ENCODE peak calls at places on chromosomes 2 and 18, in eight cellular contexts. N is T follicular helper cell; A is PC-9; U is NCI-H1436; D is RPMI8226; I is H9; X is choroid plexus epithelial cell; H is stimulated activated CD8-positive, alpha-beta memory T cell treated with anti-CD3 and anti-CD28 coated beads, Interleukin-12 subunit alpha, Interleukin-12 subunit beta, amount 100 ng/mL, for 4 hours. Q is an unnamed sample.

GRCh38 chr2:37390777-37391176 is 46.3 kb downstream of the QPCT start:
- DNase-seq in N (no peak), A (peak), U (no peak), D (no peak), I (no peak), X (no peak), H (no peak), Q (no peak)

GRCh38 chr2:5250482-5250881 is 441.7 kb upstream of the SOX11 start:
- DNase-seq in N (no peak), A (no peak), U (no peak), D (no peak), I (peak), X (peak), H (no peak), Q (no peak)

GRCh38 chr2:21372654-21373053 is 248.9 kb downstream of the TDRD15 start:
- DNase-seq in N (no peak), A (no peak), U (no peak), D (peak), I (peak), X (peak), H (no peak), Q (no peak)

GRCh38 chr2:38293152-38293865 is 83.8 kb downstream of the ATL2 start:
- DNase-seq in N (no peak), A (no peak), U (no peak), D (no peak), I (no peak), X (no peak), H (no peak), Q (no peak)

GRCh38 chr18:9952633-9953416 is 39.0 kb downstream of the VAPA start:
- DNase-seq in N (no peak), A (peak), U (no peak), D (no peak), I (no peak), X (peak), H (no peak), Q (no peak)

GRCh38 chr2:211816739-211817138 is 721.9 kb downstream of the ERBB4 start:
- DNase-seq in N (no peak), A (no peak), U (peak), D (no peak), I (no peak), X (no peak), H (no peak), Q (no peak)

GRCh38 chr2:135055182-135055786 is 3.2 kb downstream of the RAB3GAP1 start:
- DNase-seq in N (no peak), A (no peak), U (no peak), D (no peak), I (no peak), X (peak), H (no peak), Q (no peak)

GRCh38 chr2:28507806-28508764 is 12.2 kb downstream of the PLB1 start:
- DNase-seq in N (no peak), A (peak), U (no peak), D (peak), I (no peak), X (peak), H (peak), Q (no peak)

GRCh38 chr2:136185991-136186771 is 68.2 kb upstream of the CXCR4 start:
- DNase-seq in N (no peak), A (no peak), U (no peak), D (no peak), I (no peak), X (no peak), H (no peak), Q (no peak)

GRCh38 chr2:47008381-47009280 is 93.0 kb upstream of the MCFD2 start:
- DNase-seq in N (no peak), A (no peak), U (peak), D (no peak), I (peak), X (peak), H (no peak), Q (peak)

GRCh38 chr2:45930396-45930792 is 278.9 kb downstream of the PRKCE start:
- DNase-seq in N (no peak), A (no peak), U (no peak), D (no peak), I (no peak), X (no peak), H (no peak), Q (no peak)

GRCh38 chr18:63107931-63108330 is 211.6 kb downstream of the BCL2 start:
- DNase-seq in N (no peak), A (no peak), U (no peak), D (no peak), I (no peak), X (no peak), H (no peak), Q (no peak)

GRCh38 chr2:60882971-60883753 is 1.8 kb downstream of the REL start:
- DNase-seq in N (no peak), A (no peak), U (no peak), D (peak), I (no peak), X (peak), H (no peak), Q (no peak)

GRCh38 chr18:50986360-50987087 is 18.7 kb downstream of the ELAC1 start:
- DNase-seq in N (no peak), A (peak), U (no peak), D (no peak), I (no peak), X (peak), H (no peak), Q (no peak)

GRCh38 chr2:222973237-222973636 is 78.8 kb upstream of the KCNE4 start:
- DNase-seq in N (no peak), A (peak), U (no peak), D (no peak), I (no peak), X (no peak), H (no peak), Q (no peak)

GRCh38 chr18:55839350-55839749 is 251.4 kb upstream of the TCF4 start:
- DNase-seq in N (no peak), A (no peak), U (no peak), D (no peak), I (no peak), X (peak), H (no peak), Q (no peak)

GRCh38 chr2:55013936-55014335 is 36.3 kb downstream of the RTN4 start:
- DNase-seq in N (no peak), A (no peak), U (no peak), D (no peak), I (no peak), X (no peak), H (no peak), Q (no peak)

GRCh38 chr2:32716598-32716997 is 88.7 kb downstream of the TTC27 start:
- DNase-seq in N (no peak), A (no peak), U (no peak), D (no peak), I (no peak), X (no peak), H (no peak), Q (no peak)

GRCh38 chr2:60527762-60528161 is 25.7 kb downstream of the BCL11A start:
- DNase-seq in N (no peak), A (no peak), U (no peak), D (no peak), I (no peak), X (no peak), H (no peak), Q (no peak)

GRCh38 chr18:48614005-48614404 is 75.2 kb downstream of the CTIF start:
- DNase-seq in N (no peak), A (no peak), U (no peak), D (no peak), I (no peak), X (no peak), H (no peak), Q (no peak)

GRCh38 chr2:229261076-229261475 is 10.0 kb downstream of the PID1 start:
- DNase-seq in N (no peak), A (no peak), U (no peak), D (no peak), I (no peak), X (no peak), H (no peak), Q (no peak)

GRCh38 chr2:161947394-161947793 is 126.6 kb downstream of the DPP4 start:
- DNase-seq in N (no peak), A (no peak), U (no peak), D (no peak), I (no peak), X (no peak), H (no peak), Q (no peak)

Q was measured in anterior cingulate cortex.